ENCODE peak calls at places on chromosomes 5 and 9, in six cellular contexts. U, G, Z, L, S and E are unnamed samples. For H3K4me1 and H3K9me3, the result is how much of the 10 kb centered on the place peaks cover.

GRCh38 chr5:170269579-170269978 is 28.0 kb downstream of the LCP2 start:
- DNase-seq in S (no peak), U (no peak), G (no peak), L (no peak), Z (no peak), E (no peak)

GRCh38 chr9:24189986-24190385 is 355.7 kb downstream of the IZUMO3 start:
- DNase-seq in Z (no peak), S (no peak), G (no peak), U (no peak), L (no peak), E (no peak)

GRCh38 chr9:14198544-14199510 is 115.1 kb downstream of the NFIB start:
- DNase-seq in Z (no peak), S (peak), U (peak), G (peak), L (peak), E (peak)

GRCh38 chr5:10140195-10140973 is 109.3 kb downstream of the ATPSCKMT start:
- DNase-seq in L (no peak), U (no peak), Z (no peak), S (no peak), G (no peak), E (no peak)

GRCh38 chr9:9552665-9553064 is 1060.1 kb downstream of the PTPRD start:
- DNase-seq in U (no peak), L (no peak), Z (no peak), S (no peak), G (no peak), E (no peak)

GRCh38 chr5:155408465-155408864 is 394.9 kb downstream of the KIF4B start:
- DNase-seq in L (no peak), U (no peak), Z (no peak), S (no peak), G (no peak), E (no peak)

GRCh38 chr9:95073042-95073607 is 244.4 kb downstream of the FANCC start:
- DNase-seq in Z (no peak), S (no peak), U (no peak), G (peak), L (peak), E (no peak)

GRCh38 chr5:1321576-1321975 is 23.3 kb downstream of the CLPTM1L start:
- DNase-seq in Z (no peak), U (peak), G (no peak), L (no peak), S (no peak), E (no peak)

GRCh38 chr5:180313677-180314076 is 21.8 kb upstream of the MAPK9 start:
- DNase-seq in U (no peak), Z (no peak), L (no peak), S (peak), G (no peak), E (peak)

GRCh38 chr5:168073311-168073710 is 218.1 kb upstream of the WWC1 start:
- DNase-seq in G (no peak), Z (no peak), S (no peak), U (no peak), L (no peak), E (no peak)

GRCh38 chr9:3924145-3924544 is 375.7 kb downstream of the GLIS3 start:
- DNase-seq in G (no peak), U (no peak), L (no peak), Z (no peak), S (no peak), E (no peak)

GRCh38 chr5:17305964-17306725 is 88.7 kb downstream of the BASP1 start:
- DNase-seq in U (peak), L (peak), Z (no peak), G (peak), S (peak), E (peak)

GRCh38 chr9:116157436-116158138 is 4.0 kb downstream of the PAPPA start:
- DNase-seq in S (no peak), L (no peak), U (no peak), Z (no peak), G (peak), E (peak)

GRCh38 chr5:16410338-16410737 is 55.3 kb downstream of the ZNF622 start:
- DNase-seq in G (no peak), U (no peak), L (no peak), S (no peak), Z (no peak), E (no peak)

GRCh38 chr5:14945450-14945849 is 73.9 kb upstream of the ANKH start:
- DNase-seq in U (no peak), Z (no peak), S (no peak), G (no peak), L (no peak), E (no peak)

GRCh38 chr9:116589392-116590354 is 97.4 kb upstream of the TRIM32 start:
- DNase-seq in Z (peak), S (no peak), G (peak), U (no peak), L (no peak), E (no peak)

GRCh38 chr5:172453986-172454354 is 355 bp downstream of the SH3PXD2B start:
- DNase-seq in Z (no peak), U (no peak), S (peak), L (no peak), G (peak), E (peak)

GRCh38 chr9:71697882-71698281 is 70.4 kb downstream of the CEMIP2 start:
- DNase-seq in L (no peak), S (no peak), Z (no peak), G (no peak), U (no peak), E (no peak)

GRCh38 chr5:123937230-123937629 is 425.3 kb downstream of the CSNK1G3 start:
- DNase-seq in G (no peak), Z (peak), U (no peak), S (no peak), L (no peak), E (peak)

GRCh38 chr5:84724683-84725082 is 340.0 kb upstream of the EDIL3 start:
- DNase-seq in G (peak), U (no peak), Z (no peak), L (no peak), S (no peak), E (no peak)

GRCh38 chr9:100220936-100221335 is 121.9 kb downstream of the INVS start:
- DNase-seq in L (no peak), S (no peak), G (no peak), U (no peak), Z (no peak), E (no peak)

GRCh38 chr9:104177676-104178075 is 83.6 kb downstream of the SMC2 start:
- DNase-seq in Z (no peak), G (no peak), L (no peak), U (no peak), S (no peak), E (no peak)

GRCh38 chr5:168001311-168001710 is 290.1 kb upstream of the WWC1 start:
- DNase-seq in U (no peak), L (no peak), Z (no peak), S (no peak), G (no peak), E (no peak)

GRCh38 chr9:27524236-27524635 is at the start of gene IFNK:
- DNase-seq in S (no peak), Z (no peak), G (no peak), L (no peak), U (no peak), E (no peak)

GRCh38 chr9:27520986-27521385 is 3.1 kb upstream of the IFNK start:
- DNase-seq in G (no peak), S (no peak), U (no peak), L (no peak), Z (no peak), E (no peak)

GRCh38 chr9:27518809-27519208 is 5.3 kb upstream of the IFNK start:
- DNase-seq in G (no peak), Z (no peak), S (no peak), L (no peak), U (no peak), E (no peak)

GRCh38 chr9:27519466-27520465 is 4.3 kb upstream of the IFNK start:
- DNase-seq in G (no peak), Z (no peak), S (no peak), U (no peak), L (no peak), E (no peak)

DNA sequence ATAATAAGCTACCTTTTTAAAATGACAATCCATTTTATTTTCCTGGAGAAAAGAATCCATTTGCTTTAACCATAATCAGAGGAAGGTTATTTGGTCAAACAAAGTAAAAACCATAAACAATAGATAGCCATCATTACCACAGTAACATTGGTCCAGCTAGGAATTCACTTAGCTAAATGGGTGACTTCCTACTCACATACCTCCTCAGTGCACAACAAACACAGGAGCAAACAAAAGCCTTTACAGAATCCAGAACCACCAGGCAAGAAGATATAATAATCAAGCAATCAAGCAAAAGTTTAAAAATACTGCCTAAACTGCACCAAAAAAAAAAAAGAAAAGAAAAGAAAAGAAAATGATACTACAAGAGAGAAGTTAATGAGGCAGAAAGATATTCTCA is 949 bp upstream of the IFNK start:
- DNase-seq in S (no peak), Z (no peak), L (no peak), U (no peak), G (peak), E (no peak)
- H3K4me1 ChIP-seq in S (under half), Z (under half), L (under half), U (under half), G (under half), E (under half)

GRCh38 chr5:98175474-98175873 is 598.0 kb upstream of the RGMB start:
- DNase-seq in S (no peak), Z (no peak), G (no peak), L (no peak), U (no peak), E (no peak)

GRCh38 chr5:98179791-98180755 is 593.4 kb upstream of the RGMB start:
- DNase-seq in L (no peak), U (no peak), Z (no peak), S (no peak), G (peak), E (no peak)
- H3K27ac ChIP-seq in L (no peak), U (no peak), Z (no peak), S (no peak), G (no peak), E (no peak)

GRCh38 chr5:89524785-89525184 is 641.8 kb upstream of the MEF2C start:
- DNase-seq in G (no peak), Z (no peak), S (no peak), L (no peak), U (no peak), E (no peak)
- H3K9me3 ChIP-seq in G (under half), Z (under half), S (under half), L (under half), U (under half), E (under half)

DNA sequence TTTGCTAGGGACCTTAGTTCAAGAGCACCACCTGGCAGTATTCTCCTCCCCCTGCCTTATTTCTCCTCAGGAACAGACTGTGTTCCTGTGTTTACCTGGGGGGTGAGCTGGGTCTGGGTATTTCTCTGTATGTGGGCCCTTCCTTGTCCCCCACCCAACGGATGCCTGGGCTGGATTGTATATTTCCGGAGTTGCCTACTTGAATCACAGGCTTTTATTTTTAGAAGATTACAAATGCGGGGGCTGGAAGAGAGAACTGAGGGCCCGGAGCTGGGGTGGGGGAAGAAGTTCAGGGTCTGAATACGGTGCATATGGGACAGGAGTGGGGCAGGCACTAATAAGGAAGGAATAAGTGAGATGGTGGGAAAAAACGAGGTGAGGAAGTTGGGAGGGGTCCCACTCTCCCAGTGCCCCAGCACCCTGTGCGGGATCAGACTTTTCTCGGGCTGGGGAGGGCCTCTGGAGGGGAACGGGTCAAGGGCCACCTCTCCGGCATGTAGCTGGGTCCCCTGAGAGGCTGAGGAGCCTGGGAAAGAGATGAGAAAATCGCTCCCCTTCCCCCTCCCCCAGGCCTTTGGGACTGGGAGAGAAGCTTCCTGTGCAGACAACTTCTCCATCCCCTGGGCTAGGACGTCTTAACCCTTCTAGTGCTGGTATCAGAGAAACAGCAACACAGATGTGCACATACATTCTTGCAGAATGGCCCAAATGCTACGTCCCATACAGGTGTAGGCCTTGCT is 42.1 kb downstream of the PCDH1 start:
- DNase-seq in L (no peak), Z (no peak), G (peak), S (peak), U (no peak), E (peak)
- H3K4me1 ChIP-seq in L (under half), Z (half or more), G (under half), S (half or more), U (under half), E (under half)

DNA sequence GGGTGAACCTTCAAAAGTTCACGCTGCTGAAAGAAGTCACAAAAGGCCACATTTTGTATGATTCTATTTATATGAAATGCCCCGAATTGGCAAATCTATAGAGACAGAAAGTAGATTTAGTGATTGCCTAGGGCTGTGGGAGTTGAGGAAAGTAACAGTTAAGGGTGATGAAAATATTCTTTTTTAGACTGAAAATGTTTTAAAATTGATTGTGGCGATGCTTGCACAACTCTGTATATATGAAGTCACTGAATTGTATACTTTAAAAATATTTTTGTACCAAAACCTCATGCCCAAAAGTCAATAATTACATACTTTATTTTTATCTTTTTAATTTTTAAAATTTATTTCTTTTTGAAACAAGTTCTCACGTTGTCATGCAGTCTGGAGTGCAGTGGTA is 30.3 kb downstream of the HSPA4 start:
- DNase-seq in L (no peak), S (no peak), Z (no peak), U (no peak), G (no peak), E (no peak)
- H3K27ac ChIP-seq in L (no peak), S (no peak), Z (no peak), U (no peak), G (no peak), E (no peak)

GRCh38 chr5:6907320-6907918 is 194.2 kb downstream of the TENT4A start:
- DNase-seq in S (no peak), G (no peak), L (no peak), U (no peak), Z (no peak), E (no peak)

GRCh38 chr5:6903934-6904333 is 190.7 kb downstream of the TENT4A start:
- DNase-seq in Z (no peak), L (no peak), G (no peak), S (no peak), U (no peak), E (no peak)

GRCh38 chr5:6904822-6905221 is 191.6 kb downstream of the TENT4A start:
- DNase-seq in G (no peak), S (no peak), U (no peak), L (no peak), Z (no peak), E (no peak)

GRCh38 chr5:6905423-6905822 is 192.2 kb downstream of the TENT4A start:
- DNase-seq in G (no peak), S (peak), L (no peak), U (no peak), Z (no peak), E (peak)

DNA sequence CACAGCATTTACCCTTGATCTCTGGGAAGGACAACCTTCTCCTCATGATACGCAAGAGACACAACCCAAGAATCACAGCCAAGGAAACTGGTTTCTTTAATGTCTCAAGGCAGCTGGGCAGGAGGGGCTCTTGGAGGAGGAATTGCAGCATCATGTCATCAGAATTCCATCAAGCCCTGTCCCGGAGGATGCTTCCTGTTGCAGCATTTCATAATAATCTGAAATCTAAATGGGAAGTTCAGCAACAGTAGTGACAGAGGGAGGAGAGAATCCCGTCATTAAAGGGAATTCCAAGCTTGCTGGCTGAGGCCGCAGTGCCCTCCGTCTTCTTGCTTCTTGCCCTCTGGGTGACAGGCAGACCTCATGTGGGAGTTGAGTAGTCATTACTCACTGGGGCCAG is 192.7 kb downstream of the TENT4A start:
- DNase-seq in G (no peak), L (no peak), S (no peak), U (no peak), Z (no peak), E (peak)
- H3K9me3 ChIP-seq in G (under half), L (under half), S (under half), U (under half), Z (under half), E (under half)

DNA sequence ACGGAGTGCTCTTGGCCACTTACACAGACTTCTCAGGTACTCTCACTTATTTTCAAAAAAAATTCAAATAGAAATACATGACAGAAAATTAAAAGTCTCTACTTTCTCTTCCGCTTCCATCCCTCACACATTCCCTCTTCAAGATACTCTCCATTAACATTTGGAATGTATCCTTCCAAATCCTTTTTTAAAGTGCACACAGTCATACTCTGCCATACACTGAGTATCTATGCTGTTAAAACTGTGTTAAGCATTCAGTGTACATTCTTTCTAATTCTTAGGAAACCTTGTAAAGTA is 15.5 kb downstream of the GOLPH3 start:
- DNase-seq in Z (no peak), S (no peak), G (no peak), L (no peak), U (no peak), E (no peak)
- H3K4me1 ChIP-seq in Z (under half), S (under half), G (under half), L (half or more), U (under half), E (under half)

DNA sequence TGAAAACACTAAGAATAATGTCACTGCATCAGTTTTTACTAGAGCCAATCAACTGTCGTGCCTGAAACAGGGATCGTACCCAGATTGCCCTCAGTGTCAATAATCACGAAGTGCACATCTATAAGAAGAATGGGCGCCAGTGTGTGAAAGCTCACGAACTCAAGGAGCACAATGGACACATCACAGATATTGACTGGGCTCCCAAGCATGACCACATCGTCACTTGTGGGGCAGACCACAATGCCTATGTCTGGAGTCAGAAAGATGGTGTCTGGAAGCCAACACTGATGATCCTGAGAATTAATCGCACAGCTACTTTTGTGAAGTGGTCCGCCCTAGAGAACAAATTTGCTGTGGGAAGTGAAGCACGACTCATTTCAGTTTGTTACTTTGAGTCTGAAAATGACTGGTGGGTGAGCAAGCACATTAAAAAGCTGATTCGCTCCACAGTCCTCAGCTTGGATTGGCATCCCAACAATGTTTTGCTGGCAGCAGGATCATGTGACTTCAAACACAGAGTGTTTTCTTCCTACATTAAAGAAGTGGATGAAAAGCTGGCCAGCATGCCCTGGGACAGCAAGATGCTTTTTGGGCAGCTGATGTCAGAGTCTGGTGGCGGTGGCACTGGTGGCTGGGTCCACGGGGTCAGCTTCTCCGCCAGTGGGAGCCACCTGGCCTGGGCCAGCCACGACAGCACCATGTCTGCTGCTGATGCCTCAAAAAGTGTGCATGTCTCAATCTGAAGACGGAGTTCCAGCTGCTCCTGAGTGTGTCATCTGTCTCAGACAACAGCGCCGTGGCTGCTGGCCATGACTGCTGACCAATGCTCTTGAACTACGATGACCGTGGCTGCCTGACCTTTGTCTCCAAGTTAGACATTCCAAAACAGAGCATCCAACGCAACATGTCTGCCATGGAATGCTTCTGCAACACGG is 32.2 kb downstream of the NSA2 start:
- DNase-seq in U (no peak), Z (no peak), L (no peak), G (no peak), S (no peak), E (no peak)
- H3K27ac ChIP-seq in U (no peak), Z (no peak), L (no peak), G (no peak), S (no peak), E (no peak)

DNA sequence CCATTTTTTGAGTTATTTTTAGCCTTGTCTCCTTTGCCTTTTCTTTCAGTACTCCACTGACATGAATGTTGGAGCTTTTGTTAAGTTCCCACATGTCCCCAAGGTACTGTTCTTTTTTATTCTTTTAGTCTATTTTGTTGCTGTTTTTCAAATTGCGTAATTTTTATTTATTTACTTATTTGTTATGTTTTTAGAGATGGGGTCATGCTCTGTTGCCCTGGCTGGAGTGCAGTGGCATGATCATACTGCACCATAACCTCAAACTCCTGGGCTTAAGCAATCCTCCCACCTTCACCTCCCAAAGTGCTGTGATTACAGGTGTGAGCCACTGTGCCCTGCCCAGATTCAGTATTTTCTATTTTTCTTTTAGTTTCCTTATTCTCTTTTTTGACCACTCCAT is 5.4 kb upstream of the PCDHA1 start:
- DNase-seq in G (no peak), U (no peak), Z (no peak), S (no peak), L (no peak), E (no peak)
- H3K9me3 ChIP-seq in G (under half), U (under half), Z (under half), S (half or more), L (under half), E (under half)